ENCODE peak calls at places on chromosomes 12 and 14, in four cellular contexts. G, P, V and Y are unnamed samples.

GRCh38 chr12:56593909-56594621 is 36.1 kb downstream of the BAZ2A start:
- DNase-seq in P (peak; percentile 75), G (peak; percentile 92), V (peak; percentile 75), Y (peak; percentile 43)

GRCh38 chr12:113145720-113146551 is 3.6 kb upstream of the CFAP73 start:
- DNase-seq in P (no peak), G (no peak), V (no peak), Y (no peak)

GRCh38 chr14:101070540-101071492 is 167.3 kb upstream of the RTL1 start:
- DNase-seq in G (no peak), V (peak; percentile 38), P (no peak), Y (peak; percentile 5)

GRCh38 chr12:104604070-104604994 is 147.6 kb downstream of the CHST11 start:
- DNase-seq in G (peak; percentile 16), P (peak; percentile 98), V (peak; percentile 92), Y (peak; percentile 47)

GRCh38 chr14:32331227-32331597 is 2.1 kb downstream of the AKAP6 start:
- DNase-seq in G (no peak), P (no peak), V (no peak), Y (no peak)

GRCh38 chr12:130429656-130430505 is 92.2 kb downstream of the PIWIL1 start:
- DNase-seq in G (no peak), V (peak; percentile 26), P (no peak), Y (no peak)

GRCh38 chr12:76714415-76714814 is 49.5 kb upstream of the ZDHHC17 start:
- DNase-seq in P (no peak), V (no peak), G (no peak), Y (no peak)

GRCh38 chr14:30242742-30243141 is 315.1 kb upstream of the PRKD1 start:
- DNase-seq in V (no peak), P (peak; percentile 1), G (no peak), Y (no peak)

GRCh38 chr14:67680121-67680602 is 5.7 kb upstream of the VTI1B start:
- DNase-seq in P (peak; percentile 73), G (no peak), V (no peak), Y (no peak)

GRCh38 chr12:47858511-47859266 is 39.0 kb upstream of the HDAC7 start:
- DNase-seq in V (peak; percentile 48), G (no peak), P (no peak), Y (no peak)

GRCh38 chr12:52774629-52775250 is 2.4 kb downstream of the KRT76 start:
- DNase-seq in V (no peak), P (no peak), G (no peak), Y (no peak)

GRCh38 chr14:71474866-71475265 is 457.4 kb upstream of the RGS6 start:
- DNase-seq in P (no peak), V (no peak), G (no peak), Y (no peak)

GRCh38 chr12:31732926-31733548 is 4.2 kb upstream of the AMN1 start:
- DNase-seq in P (peak; percentile 91), V (no peak), G (peak; percentile 88), Y (no peak)

GRCh38 chr14:102907980-102908730 is 14.3 kb upstream of the AMN start:
- DNase-seq in G (no peak), P (no peak), V (peak; percentile 42), Y (no peak)

GRCh38 chr14:91008759-91009409 is 51.6 kb downstream of the RPS6KA5 start:
- DNase-seq in V (no peak), G (no peak), P (no peak), Y (no peak)

GRCh38 chr14:35927727-35928126 is 101.6 kb downstream of the BRMS1L start:
- DNase-seq in G (no peak), V (no peak), P (no peak), Y (no peak)

GRCh38 chr12:10600988-10601387 is 12.4 kb downstream of the MAGOHB start:
- DNase-seq in V (no peak), P (no peak), G (no peak), Y (no peak)

GRCh38 chr14:103846569-103847438 is 571 bp downstream of the PPP1R13B start:
- DNase-seq in V (peak; percentile 69), P (peak; percentile 26), G (peak; percentile 67), Y (peak; percentile 52)

GRCh38 chr12:111904438-111904837 is 62.4 kb downstream of the MAPKAPK5 start:
- DNase-seq in G (no peak), P (no peak), V (no peak), Y (no peak)

GRCh38 chr12:114668151-114668891 is 15.7 kb downstream of the TBX3 start:
- DNase-seq in G (peak; percentile 93), P (peak; percentile 38), V (peak; percentile 84), Y (peak; percentile 90)

GRCh38 chr14:73232984-73233383 is 4.3 kb upstream of the PAPLN start:
- DNase-seq in P (no peak), V (peak; percentile 48), G (no peak), Y (no peak)

GRCh38 chr12:80716711-80717469 is at the start of gene MYF5:
- DNase-seq in V (no peak), P (no peak), G (peak; percentile 12), Y (no peak)

GRCh38 chr14:79915411-79915810 is 295.9 kb downstream of the DIO2 start:
- DNase-seq in V (no peak), G (no peak), P (no peak), Y (no peak)

GRCh38 chr14:102675396-102675795 is 82.9 kb downstream of the RCOR1 start:
- DNase-seq in G (no peak), V (no peak), P (no peak), Y (no peak)

DNA sequence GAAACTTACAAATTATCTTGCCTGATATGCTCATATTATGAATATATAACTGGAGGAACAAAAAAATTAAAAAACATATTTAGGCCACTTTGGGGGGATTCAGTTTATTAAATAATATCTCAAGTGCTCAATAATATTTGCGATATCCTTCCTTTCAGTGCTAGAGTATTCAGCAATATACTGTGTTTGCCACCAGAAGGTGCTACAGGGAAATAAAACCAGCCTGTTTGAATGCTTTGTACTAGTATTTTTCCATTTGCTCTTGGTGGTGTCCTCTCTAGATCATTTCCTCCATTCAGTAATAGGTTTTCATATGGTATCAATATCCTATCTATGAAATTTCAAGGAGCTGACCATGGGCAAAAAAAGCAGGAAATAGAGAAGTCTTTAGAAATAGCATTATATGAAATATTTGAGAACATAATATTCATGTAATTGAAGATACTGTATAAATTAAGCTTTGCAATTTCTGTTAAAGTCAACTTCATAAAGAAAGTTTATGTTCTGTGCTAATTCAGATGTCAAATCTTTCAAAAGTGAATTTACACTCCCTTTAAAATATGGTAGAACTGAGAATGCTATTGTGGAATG is 106.2 kb upstream of the NAV3 start:
- DNase-seq in V (no peak), P (peak; percentile 61), G (peak; percentile 66), Y (no peak)
- TF ChIP-seq CTCF in V (peak; percentile 29), P (peak; percentile 56), G (peak; percentile 94), Y (peak; percentile 41)

GRCh38 chr12:120690083-120690450 is 3.1 kb downstream of the MLEC start:
- DNase-seq in V (no peak), P (no peak), G (no peak), Y (no peak)

GRCh38 chr12:120688527-120689071 is 1.6 kb downstream of the MLEC start:
- DNase-seq in G (no peak), V (no peak), P (peak; percentile 72), Y (peak; percentile 56)

GRCh38 chr12:120690978-120691377 is 4.0 kb downstream of the MLEC start:
- DNase-seq in G (no peak), V (no peak), P (no peak), Y (no peak)

GRCh38 chr12:120687570-120688289 is 781 bp downstream of the MLEC start:
- DNase-seq in V (peak; percentile 66), G (peak; percentile 58), P (peak; percentile 46), Y (peak; percentile 40)

GRCh38 chr12:120689397-120690082 is 2.6 kb downstream of the MLEC start:
- DNase-seq in V (no peak), P (no peak), G (peak; percentile 69), Y (no peak)
- H3K4me1 ChIP-seq in V (no peaks in the 10 kb centered on the region), P (peaks cover 39% of the 10 kb centered on the region), G (peaks cover 61% of the 10 kb centered on the region), Y (peaks cover 66% of the 10 kb centered on the region)

GRCh38 chr14:92511472-92512247 is 1.9 kb upstream of the RIN3 start:
- DNase-seq in P (peak; percentile 91), G (no peak), V (peak; percentile 65), Y (peak; percentile 60)
- TF ChIP-seq POLR2AphosphoS5 in P (peak; percentile 48), G (no peak), V (no peak), Y (peak; percentile 12)

DNA sequence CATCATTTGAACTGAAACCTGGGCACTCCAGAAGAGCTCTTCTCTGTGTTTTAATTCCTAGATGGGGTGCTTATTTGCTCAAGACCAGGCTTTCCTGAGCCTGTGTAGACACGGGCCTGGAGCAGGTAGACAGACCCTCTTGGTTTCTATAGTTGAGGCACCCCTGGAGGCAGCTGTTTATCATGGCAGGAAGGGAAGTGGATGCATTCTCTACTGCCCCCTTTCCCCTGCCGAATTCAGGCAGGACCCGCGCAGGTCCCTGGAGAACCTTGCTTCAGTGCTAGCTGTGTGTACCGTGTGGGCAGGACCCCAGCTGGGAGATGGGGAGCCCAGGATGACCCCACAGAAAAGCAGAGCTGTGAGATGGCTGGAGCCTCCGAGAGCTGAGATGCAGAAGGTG is 6.0 kb downstream of the CACNA1C start:
- DNase-seq in V (no peak), P (no peak), G (peak; percentile 46), Y (no peak)
- TF ChIP-seq CTCF in V (no peak), P (no peak), G (peak; percentile 27), Y (no peak)

GRCh38 chr12:45988259-45988658 is 2.1 kb downstream of the SCAF11 start:
- DNase-seq in V (no peak), P (no peak), G (no peak), Y (no peak)

GRCh38 chr12:45989857-45990467 is 412 bp downstream of the SCAF11 start:
- DNase-seq in P (peak; percentile 55), V (peak; percentile 86), G (peak; percentile 50), Y (peak; percentile 81)

GRCh38 chr12:45987339-45987726 is 3.0 kb downstream of the SCAF11 start:
- DNase-seq in P (no peak), V (no peak), G (no peak), Y (no peak)

GRCh38 chr12:45990468-45991288 is at the start of gene SCAF11:
- DNase-seq in P (peak; percentile 100), G (peak; percentile 100), V (peak; percentile 100), Y (peak; percentile 100)

DNA sequence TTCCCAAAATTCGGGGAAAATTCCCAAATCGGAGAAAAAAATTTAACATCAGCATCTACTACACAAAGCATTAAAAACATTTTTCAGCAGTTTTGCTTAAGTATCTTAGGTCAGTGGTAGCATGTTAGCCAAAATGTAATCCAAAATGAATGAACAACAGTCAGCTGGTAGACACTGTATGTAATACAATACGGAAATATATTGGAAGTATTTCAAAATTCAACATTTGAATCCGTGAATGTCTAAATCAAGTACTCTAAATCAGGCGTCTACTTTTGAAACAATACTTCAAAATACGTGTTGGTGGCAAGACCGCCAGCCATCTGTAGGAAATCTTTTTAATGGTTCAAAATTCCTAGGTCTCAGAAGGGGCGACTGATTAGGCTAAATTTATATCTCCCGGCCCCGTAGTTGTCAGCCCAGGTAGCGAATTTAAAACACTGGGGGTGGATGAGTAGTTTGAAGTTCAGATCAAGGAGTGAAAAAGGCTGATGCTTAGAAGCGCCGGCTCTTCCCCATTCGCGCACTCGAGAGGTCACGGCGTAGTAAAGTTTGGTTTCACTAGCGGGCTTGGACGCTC is 1.0 kb downstream of the SCAF11 start:
- DNase-seq in V (no peak), P (no peak), G (peak; percentile 49), Y (no peak)
- H3K4me1 ChIP-seq in V (no peaks in the 10 kb centered on the region), P (peaks cover 16% of the 10 kb centered on the region), G (peaks cover 21% of the 10 kb centered on the region), Y (peaks cover 23% of the 10 kb centered on the region)

GRCh38 chr12:69688496-69689427 is 10.3 kb downstream of the BEST3 start:
- DNase-seq in V (no peak), P (peak; percentile 96), G (peak; percentile 57), Y (peak; percentile 21)
- TF ChIP-seq POLR2AphosphoS5 in V (no peak), P (peak; percentile 96), G (no peak), Y (no peak)

GRCh38 chr14:23344481-23344880 is 8.2 kb downstream of the SLC22A17 start:
- DNase-seq in P (no peak), V (no peak), G (no peak), Y (no peak)
- TF ChIP-seq CTCF in P (no peak), V (no peak), G (no peak), Y (no peak)

GRCh38 chr14:56175773-56176172 is 57.6 kb downstream of the PELI2 start:
- DNase-seq in P (no peak), G (no peak), V (no peak), Y (no peak)
- H3K4me1 ChIP-seq in P (peaks cover 17% of the 10 kb centered on the region), G (peaks cover 12% of the 10 kb centered on the region), V (no peaks in the 10 kb centered on the region), Y (peaks cover 20% of the 10 kb centered on the region)